ENCODE peak calls at places on chromosome 15, in seven cellular contexts. I is WTC11, K is Calu3, S is fibroblast of pulmonary artery, E is Peyer's patch, W is fibroblast of villous mesenchyme, P is H9. A is an unnamed sample.

GRCh38 chr15:82093774-82094211 is 48.0 kb upstream of the MEX3B start:
- DNase-seq in I (no peak), K (no peak), S (peak), E (no peak), W (peak), P (no peak), A (no peak)

GRCh38 chr15:96264801-96265515 is 65.5 kb upstream of the NR2F2 start:
- DNase-seq in I (no peak), K (peak), S (peak), E (no peak), W (no peak), P (no peak), A (no peak)

GRCh38 chr15:79467865-79468586 is 35.9 kb downstream of the MINAR1 start:
- DNase-seq in I (no peak), K (no peak), S (peak), E (no peak), W (no peak), P (no peak), A (no peak)

GRCh38 chr15:50813089-50813488 is 47.6 kb upstream of the SPPL2A start:
- DNase-seq in I (no peak), K (no peak), S (no peak), E (no peak), W (no peak), P (no peak), A (no peak)

GRCh38 chr15:60773893-60774292 is 295.0 kb upstream of the ICE2 start:
- DNase-seq in I (no peak), K (no peak), S (no peak), E (no peak), W (no peak), P (no peak), A (no peak)

GRCh38 chr15:96285715-96286367 is 44.7 kb upstream of the NR2F2 start:
- DNase-seq in I (no peak), K (no peak), S (no peak), E (no peak), W (no peak), P (no peak), A (no peak)

GRCh38 chr15:89909611-89910010 is 3.1 kb downstream of the ARPIN start:
- DNase-seq in I (no peak), K (no peak), S (no peak), E (no peak), W (no peak), P (no peak), A (no peak)

GRCh38 chr15:100889359-100890058 is 9.9 kb downstream of the ALDH1A3 start:
- DNase-seq in I (no peak), K (no peak), S (peak), E (no peak), W (peak), P (no peak), A (no peak)

GRCh38 chr15:101494251-101494796 is 4.8 kb upstream of the PCSK6 start:
- DNase-seq in I (no peak), K (no peak), S (no peak), E (no peak), W (no peak), P (no peak), A (no peak)

GRCh38 chr15:49831206-49831965 is 210.5 kb downstream of the DTWD1 start:
- DNase-seq in I (no peak), K (no peak), S (peak), E (no peak), W (peak), P (no peak), A (no peak)

GRCh38 chr15:88939486-88939806 is 26.3 kb upstream of the MFGE8 start:
- DNase-seq in I (no peak), K (no peak), S (no peak), E (no peak), W (no peak), P (no peak), A (no peak)

GRCh38 chr15:42577514-42578031 is 2.2 kb downstream of the STARD9 start:
- DNase-seq in I (no peak), K (no peak), S (peak), E (no peak), W (peak), P (no peak), A (no peak)

GRCh38 chr15:74950078-74951000 is 6.2 kb downstream of the RPP25 start:
- DNase-seq in I (peak), K (peak), S (peak), E (no peak), W (peak), P (peak), A (peak)

GRCh38 chr15:36810656-36811449 is 231.4 kb downstream of the CDIN1 start:
- DNase-seq in I (peak), K (no peak), S (no peak), E (no peak), W (peak), P (peak), A (no peak)

GRCh38 chr15:34964277-34964676 is 5.3 kb downstream of the AQR start:
- DNase-seq in I (no peak), K (no peak), S (no peak), E (no peak), W (no peak), P (no peak), A (no peak)

GRCh38 chr15:59994855-59995557 is 9.1 kb upstream of the FOXB1 start:
- DNase-seq in I (peak), K (no peak), S (no peak), E (no peak), W (no peak), P (peak), A (no peak)

GRCh38 chr15:86080302-86080701 is 631 bp downstream of the AGBL1 start:
- DNase-seq in I (no peak), K (no peak), S (no peak), E (no peak), W (no peak), P (no peak), A (no peak)

GRCh38 chr15:79516155-79516554 is 84.0 kb downstream of the MINAR1 start:
- DNase-seq in I (no peak), K (no peak), S (no peak), E (no peak), W (no peak), P (peak), A (no peak)

GRCh38 chr15:50113187-50113505 is 5.9 kb downstream of the ATP8B4 start:
- DNase-seq in I (no peak), K (no peak), S (no peak), E (no peak), W (no peak), P (no peak), A (no peak)

GRCh38 chr15:88644741-88645140 is 5.9 kb downstream of the ISG20 start:
- DNase-seq in I (no peak), K (no peak), S (no peak), E (peak), W (no peak), P (peak), A (no peak)

GRCh38 chr15:71434774-71435173 is 319.5 kb downstream of the THSD4 start:
- DNase-seq in I (no peak), K (no peak), S (no peak), E (no peak), W (no peak), P (no peak), A (no peak)

GRCh38 chr15:85800460-85801123 is 5.9 kb upstream of the KLHL25 start:
- DNase-seq in I (no peak), K (peak), S (peak), E (peak), W (peak), P (peak), A (no peak)

GRCh38 chr15:47711654-47712053 is 5.7 kb upstream of the SEMA6D start:
- DNase-seq in I (no peak), K (no peak), S (peak), E (no peak), W (peak), P (no peak), A (no peak)
- TF ChIP-seq CTCF in I (peak), K (no peak), S (peak), E (peak), W (peak), P (peak), A (no peak)

GRCh38 chr15:76647612-76648011 is 257.5 kb downstream of the SCAPER start:
- DNase-seq in I (no peak), K (no peak), S (no peak), E (no peak), W (no peak), P (no peak), A (no peak)

GRCh38 chr15:76642671-76643070 is 262.5 kb downstream of the SCAPER start:
- DNase-seq in I (no peak), K (no peak), S (peak), E (no peak), W (no peak), P (no peak), A (no peak)
- TF ChIP-seq CTCF in I (peak), K (peak), S (peak), E (peak), W (peak), P (peak), A (peak)

GRCh38 chr15:63791236-63791635 is 42.5 kb downstream of the HERC1 start:
- DNase-seq in I (no peak), K (no peak), S (peak), E (no peak), W (peak), P (no peak), A (no peak)
- TF ChIP-seq CTCF in I (no peak), K (no peak), S (no peak), E (no peak), W (no peak), P (no peak), A (no peak)

GRCh38 chr15:98304366-98304765 is 343.9 kb downstream of the ARRDC4 start:
- DNase-seq in I (no peak), K (no peak), S (no peak), E (no peak), W (no peak), P (no peak), A (no peak)

GRCh38 chr15:98311566-98312188 is 336.7 kb upstream of the IGF1R start:
- DNase-seq in I (peak), K (peak), S (peak), E (peak), W (peak), P (peak), A (peak)

GRCh38 chr15:98312913-98313312 is 335.4 kb upstream of the IGF1R start:
- DNase-seq in I (no peak), K (no peak), S (no peak), E (no peak), W (no peak), P (no peak), A (no peak)

GRCh38 chr15:98308117-98308516 is 340.2 kb upstream of the IGF1R start:
- DNase-seq in I (no peak), K (no peak), S (no peak), E (no peak), W (no peak), P (no peak), A (no peak)
- TF ChIP-seq CTCF in I (no peak), K (no peak), S (no peak), E (no peak), W (no peak), P (peak), A (no peak)

GRCh38 chr15:64906402-64906801 is 5.3 kb upstream of the ANKDD1A start:
- DNase-seq in I (no peak), K (no peak), S (no peak), E (no peak), W (no peak), P (no peak), A (no peak)

GRCh38 chr15:64904189-64904588 is 7.5 kb upstream of the ANKDD1A start:
- DNase-seq in I (no peak), K (no peak), S (no peak), E (no peak), W (no peak), P (no peak), A (no peak)

GRCh38 chr15:64903331-64903950 is 8.3 kb upstream of the ANKDD1A start:
- DNase-seq in I (no peak), K (no peak), S (peak), E (no peak), W (peak), P (no peak), A (no peak)

GRCh38 chr15:64905941-64906340 is 5.8 kb upstream of the ANKDD1A start:
- DNase-seq in I (no peak), K (no peak), S (no peak), E (no peak), W (no peak), P (no peak), A (no peak)

DNA sequence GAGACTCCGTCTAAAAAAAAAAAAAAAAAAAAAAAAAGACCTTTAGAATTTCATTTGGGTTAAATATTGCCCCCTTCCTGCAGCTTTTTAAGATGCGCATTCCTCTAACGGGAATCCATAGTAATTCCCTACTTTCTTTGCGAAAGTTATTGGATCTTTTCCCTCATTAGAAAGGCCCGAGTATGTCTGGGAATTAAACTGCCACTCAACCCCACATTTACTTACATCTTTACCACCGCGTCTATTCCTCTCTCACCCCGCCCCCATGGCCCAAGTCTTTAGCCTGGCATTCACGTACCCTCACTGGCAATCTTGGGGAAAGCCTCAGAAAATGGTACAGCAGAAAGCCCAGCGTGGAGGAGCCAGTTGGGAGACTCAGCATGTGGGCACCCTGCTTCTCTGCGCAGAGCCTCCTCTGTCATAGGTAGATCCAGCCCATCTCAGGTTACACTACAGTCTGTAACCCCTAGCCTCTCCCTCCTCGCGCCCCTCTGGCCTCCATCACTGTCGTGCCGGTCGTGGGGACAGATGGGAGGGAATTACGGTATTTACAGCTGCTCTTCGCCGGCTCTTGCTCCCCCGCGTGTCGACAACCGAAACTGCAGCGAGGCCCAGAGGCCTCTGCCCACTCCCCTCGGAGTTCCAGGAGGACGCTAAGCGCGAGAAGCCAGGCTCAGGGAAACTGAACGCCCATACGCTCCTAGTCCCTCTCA is 6.4 kb upstream of the ANKDD1A start:
- DNase-seq in I (peak), K (peak), S (peak), E (peak), W (peak), P (peak), A (peak)
- TF ChIP-seq CTCF in I (peak), K (peak), S (peak), E (peak), W (peak), P (peak), A (peak)

GRCh38 chr15:32652178-32652577 is 10.7 kb downstream of the SCG5 start:
- DNase-seq in I (no peak), K (no peak), S (no peak), E (no peak), W (no peak), P (no peak), A (no peak)

GRCh38 chr15:32656091-32656860 is 14.8 kb downstream of the SCG5 start:
- DNase-seq in I (no peak), K (no peak), S (peak), E (no peak), W (peak), P (no peak), A (no peak)

GRCh38 chr15:32657941-32658340 is 16.4 kb downstream of the SCG5 start:
- DNase-seq in I (no peak), K (no peak), S (no peak), E (no peak), W (no peak), P (no peak), A (no peak)

GRCh38 chr15:32659340-32659831 is 17.9 kb downstream of the SCG5 start:
- DNase-seq in I (no peak), K (no peak), S (no peak), E (no peak), W (no peak), P (no peak), A (no peak)

GRCh38 chr15:32657198-32657886 is 15.8 kb downstream of the SCG5 start:
- DNase-seq in I (no peak), K (no peak), S (no peak), E (no peak), W (no peak), P (no peak), A (no peak)
- TF ChIP-seq CTCF in I (no peak), K (no peak), S (no peak), E (no peak), W (peak), P (peak), A (no peak)

GRCh38 chr15:26260517-26261133 is 397.5 kb upstream of the ATP10A start:
- DNase-seq in I (peak), K (peak), S (peak), E (no peak), W (no peak), P (peak), A (no peak)
- TF ChIP-seq CTCF in I (peak), K (no peak), S (peak), E (peak), W (peak), P (peak), A (peak)

DNA sequence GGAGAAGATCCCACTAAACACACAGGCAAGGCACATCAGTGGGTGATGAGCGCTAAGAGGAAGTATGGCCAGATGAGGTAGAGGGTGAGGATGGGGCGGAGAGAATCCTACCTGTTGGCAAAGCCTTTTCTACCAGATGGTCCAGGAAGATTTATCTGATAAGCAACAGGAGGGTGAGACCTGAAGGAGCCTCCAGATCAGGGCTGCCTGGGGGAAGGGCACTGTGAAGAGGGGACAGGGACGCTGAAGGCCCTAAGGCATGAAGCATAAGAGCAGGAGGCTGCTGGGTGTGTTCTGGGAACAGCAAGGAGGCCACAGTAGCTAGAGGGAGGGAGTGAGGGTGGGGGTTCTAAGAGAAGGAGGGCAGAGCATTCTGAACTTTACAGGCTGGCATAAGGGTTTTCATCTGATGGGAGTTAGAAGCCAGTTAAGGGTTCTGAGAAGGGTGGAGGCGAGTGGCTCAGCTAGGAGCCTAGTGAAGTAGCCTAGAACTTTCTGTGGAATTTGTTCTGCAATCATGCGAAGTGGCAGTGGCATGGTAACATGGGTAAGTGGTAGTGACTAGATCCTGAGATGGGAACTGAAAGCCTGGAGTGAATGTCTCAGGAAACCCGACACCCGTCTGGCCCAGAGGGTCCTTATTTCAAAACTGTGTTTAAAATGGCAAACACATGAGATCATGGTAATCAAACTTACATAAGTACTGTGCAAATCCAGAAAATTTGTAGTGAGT is 29.9 kb downstream of the CGNL1 start:
- DNase-seq in I (no peak), K (no peak), S (no peak), E (no peak), W (peak), P (no peak), A (no peak)
- TF ChIP-seq CTCF in I (no peak), K (no peak), S (no peak), E (no peak), W (no peak), P (no peak), A (no peak)

DNA sequence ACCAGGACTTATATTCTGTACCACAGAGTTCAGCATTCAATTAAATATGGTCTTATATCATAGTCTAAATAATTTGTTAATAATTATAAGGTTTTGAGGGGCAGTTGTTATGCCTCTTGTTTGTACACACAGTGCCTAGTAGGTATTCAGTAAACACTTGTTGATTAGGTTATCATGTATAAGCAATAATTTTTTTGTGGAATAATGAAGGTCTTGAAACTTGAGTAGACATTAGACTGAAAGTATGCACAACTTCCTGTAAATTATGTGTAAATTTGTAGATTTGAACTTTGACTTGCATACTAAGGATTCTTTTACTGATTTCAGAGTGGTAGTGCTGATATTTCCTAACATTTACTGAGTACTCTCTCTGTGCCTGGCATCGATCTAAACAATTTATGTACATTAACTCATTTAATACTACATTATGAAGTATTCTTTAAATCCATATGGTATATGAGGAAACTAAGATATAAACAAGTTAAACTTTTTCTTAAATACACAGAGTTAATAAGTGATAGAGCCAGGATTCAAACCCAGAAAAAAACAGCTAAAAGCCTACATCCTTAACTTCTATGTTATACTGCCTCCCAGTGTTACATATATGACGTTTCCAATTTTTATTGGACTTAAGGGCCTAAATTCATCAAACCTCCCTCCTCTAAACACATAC is 65.1 kb downstream of the GLCE start:
- DNase-seq in I (no peak), K (no peak), S (peak), E (no peak), W (peak), P (no peak), A (no peak)
- TF ChIP-seq CTCF in I (no peak), K (peak), S (peak), E (no peak), W (peak), P (peak), A (no peak)